ENCODE peak calls at places on chromosome X, in ten cellular contexts. H is substantia nigra; Z is psoas muscle; I is mammary epithelial cell; V is neural progenitor cell; M is CD8-positive, alpha-beta T cell; P is left ventricle myocardium inferior; U is heart left ventricle; R is upper lobe of right lung; K is body of pancreas. Q is an unnamed sample.

GRCh38 chrX:13693341-13693871 is 4.5 kb downstream of the RAB9A start:
- DNase-seq in Z (no peak), K (peak; percentile 35), V (no peak), I (peak; percentile 82), M (no peak), U (no peak), H (no peak), R (no peak), P (no peak), Q (no peak)

GRCh38 chrX:38669425-38669824 is 108.1 kb downstream of the TSPAN7 start:
- DNase-seq in V (no peak), U (no peak), R (no peak), I (no peak), P (no peak), H (no peak), M (no peak), K (no peak), Z (no peak), Q (no peak)

GRCh38 chrX:140733766-140734342 is 24.3 kb downstream of the LINC00632 start:
- DNase-seq in Z (no peak), V (peak; percentile 54), I (peak; percentile 25), M (no peak), R (no peak), U (no peak), P (peak; percentile 11), K (peak; percentile 23), H (no peak), Q (no peak)

GRCh38 chrX:323721-324628 is 5.4 kb upstream of the GTPBP6 start:
- DNase-seq in K (peak; percentile 88), Z (peak; percentile 64), P (peak; percentile 25), M (peak; percentile 55), I (peak; percentile 86), V (peak; percentile 83), H (no peak), R (peak; percentile 67), U (no peak), Q (peak; percentile 13)

GRCh38 chrX:149881081-149881711 is at the start of gene MAGEA8:
- DNase-seq in H (no peak), P (no peak), K (no peak), M (no peak), I (no peak), R (no peak), V (peak; percentile 8), Z (no peak), U (no peak), Q (no peak)

GRCh38 chrX:152632445-152633097 is 5.1 kb upstream of the GABRQ start:
- DNase-seq in M (peak; percentile 31), R (no peak), P (peak; percentile 18), Z (no peak), U (no peak), V (peak; percentile 42), K (peak; percentile 57), H (no peak), I (peak; percentile 23), Q (peak; percentile 6)

GRCh38 chrX:114344756-114345155 is 239.1 kb upstream of the HTR2C start:
- DNase-seq in M (no peak), H (no peak), P (no peak), K (no peak), I (peak; percentile 16), R (no peak), V (peak; percentile 77), Z (no peak), U (no peak), Q (no peak)

GRCh38 chrX:10156199-10157031 is at the start of gene CLCN4:
- DNase-seq in P (peak; percentile 63), V (peak; percentile 74), M (no peak), K (peak; percentile 72), R (peak; percentile 87), U (peak; percentile 64), H (peak; percentile 75), I (no peak), Z (peak; percentile 89), Q (no peak)

GRCh38 chrX:149494844-149495565 is 10.1 kb downstream of the IDS start:
- DNase-seq in H (no peak), K (no peak), V (no peak), M (no peak), R (no peak), U (no peak), P (no peak), I (peak; percentile 39), Z (no peak), Q (no peak)

GRCh38 chrX:47148946-47149345 is 3.9 kb downstream of the RBM10 start:
- DNase-seq in Z (no peak), P (no peak), K (no peak), M (no peak), R (no peak), V (no peak), I (no peak), H (no peak), U (no peak), Q (no peak)

GRCh38 chrX:44012484-44013096 is 39.4 kb upstream of the NDP start:
- DNase-seq in K (peak; percentile 20), I (peak; percentile 93), R (peak; percentile 63), Z (peak; percentile 49), H (peak; percentile 15), V (no peak), M (peak; percentile 11), U (no peak), P (peak; percentile 18), Q (no peak)

GRCh38 chrX:119778829-119779228 is 12.6 kb downstream of the RPL39 start:
- DNase-seq in M (no peak), H (no peak), K (no peak), U (no peak), V (no peak), R (no peak), P (no peak), Z (no peak), I (no peak), Q (no peak)

GRCh38 chrX:84168095-84168494 is 19.9 kb downstream of the RPS6KA6 start:
- DNase-seq in I (peak; percentile 13), Z (no peak), R (no peak), P (no peak), V (no peak), U (no peak), K (no peak), M (no peak), H (no peak), Q (no peak)

GRCh38 chrX:15985937-15986336 is 131.3 kb upstream of the AP1S2 start:
- DNase-seq in H (no peak), U (no peak), P (no peak), M (no peak), Z (no peak), V (no peak), K (no peak), I (peak; percentile 67), R (no peak), Q (no peak)

GRCh38 chrX:109793191-109793590 is 60.1 kb upstream of the ACSL4 start:
- DNase-seq in V (no peak), R (no peak), I (peak; percentile 91), U (no peak), P (no peak), Z (no peak), M (no peak), K (no peak), H (no peak), Q (no peak)
- H3K27ac ChIP-seq in V (no peak overlapping the region), R (no peak overlapping the region), I (peak overlapping the region; percentile 20), U (no peak overlapping the region), P (no peak overlapping the region), Z (no peak overlapping the region), M (no peak overlapping the region), K (no peak overlapping the region), H (no peak overlapping the region), Q (no peak overlapping the region)

GRCh38 chrX:137747231-137747630 is 181.3 kb downstream of the ZIC3 start:
- DNase-seq in H (no peak), Z (no peak), I (no peak), U (no peak), K (no peak), M (no peak), P (no peak), R (no peak), V (peak; percentile 70), Q (no peak)

GRCh38 chrX:137743414-137743813 is 177.5 kb downstream of the ZIC3 start:
- DNase-seq in M (no peak), U (no peak), Z (no peak), H (no peak), R (no peak), P (no peak), V (no peak), K (no peak), I (no peak), Q (no peak)

GRCh38 chrX:137748827-137749226 is 182.9 kb downstream of the ZIC3 start:
- DNase-seq in K (no peak), U (no peak), R (no peak), P (no peak), Z (no peak), V (peak; percentile 51), I (no peak), M (no peak), H (no peak), Q (no peak)

GRCh38 chrX:137746289-137746688 is 180.4 kb downstream of the ZIC3 start:
- DNase-seq in I (no peak), H (no peak), P (no peak), K (no peak), Z (no peak), U (no peak), M (no peak), V (no peak), R (no peak), Q (no peak)

GRCh38 chrX:137749282-137749681 is 183.4 kb downstream of the ZIC3 start:
- DNase-seq in P (no peak), I (no peak), Z (no peak), U (no peak), M (no peak), V (peak; percentile 56), R (no peak), K (no peak), H (no peak), Q (no peak)
- H3K27ac ChIP-seq in P (no peak overlapping the region), I (no peak overlapping the region), Z (no peak overlapping the region), U (no peak overlapping the region), M (no peak overlapping the region), V (peak overlapping the region; percentile 83), R (no peak overlapping the region), K (no peak overlapping the region), H (no peak overlapping the region), Q (no peak overlapping the region)

DNA sequence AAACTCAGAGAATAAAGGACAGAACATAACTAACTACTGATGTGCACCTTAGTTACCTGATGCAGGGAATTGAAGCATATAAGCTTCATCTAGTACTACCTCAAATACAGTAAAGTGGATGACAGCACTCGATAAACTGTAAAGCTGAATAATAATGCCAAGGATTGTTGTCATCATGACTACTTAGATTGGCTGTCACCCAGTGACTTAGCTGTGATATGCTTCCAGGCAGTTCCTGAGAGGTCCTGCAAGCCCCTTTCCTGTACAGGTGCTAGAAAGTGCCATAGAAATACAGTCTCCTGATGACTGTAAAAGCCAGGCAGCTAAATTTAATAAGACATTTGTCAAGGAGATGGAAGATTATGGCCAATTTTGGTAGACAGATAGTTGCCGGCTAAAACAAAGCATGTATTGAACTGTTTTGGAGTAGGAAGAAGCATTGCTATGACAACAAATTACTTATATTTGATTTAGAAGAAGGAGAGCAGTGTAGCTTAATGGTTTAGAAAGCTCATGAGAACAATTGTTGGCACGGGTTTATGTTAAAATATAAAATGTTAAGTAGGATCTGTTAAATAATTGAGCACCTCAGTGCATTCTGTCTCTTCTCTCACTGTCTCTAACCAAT is 29.7 kb downstream of the TMEM164 start:
- DNase-seq in M (no peak), Z (no peak), R (no peak), K (no peak), H (no peak), U (no peak), P (no peak), I (no peak), V (no peak), Q (no peak)
- H3K27ac ChIP-seq in M (no peak overlapping the region), Z (no peak overlapping the region), R (no peak overlapping the region), K (no peak overlapping the region), H (no peak overlapping the region), U (no peak overlapping the region), P (peak overlapping the region; percentile 16), I (no peak overlapping the region), V (no peak overlapping the region), Q (no peak overlapping the region)

GRCh38 chrX:56974408-56974807 is 20.9 kb downstream of the SPIN3 start:
- DNase-seq in R (no peak), Z (no peak), P (no peak), U (no peak), V (no peak), I (no peak), H (no peak), M (no peak), K (no peak), Q (no peak)
- H3K27ac ChIP-seq in R (no peak overlapping the region), Z (no peak overlapping the region), P (no peak overlapping the region), U (no peak overlapping the region), V (no peak overlapping the region), I (no peak overlapping the region), H (no peak overlapping the region), M (no peak overlapping the region), K (no peak overlapping the region), Q (no peak overlapping the region)

Q was measured in AG04450.